ENCODE peak calls at places on chromosomes 1 and 21, in four cellular contexts. H, F, R and D are unnamed samples.

GRCh38 chr1:176789571-176790090 is 326.7 kb downstream of the PAPPA2 start:
- DNase-seq in F (no peak), H (no peak), R (no peak), D (no peak)

GRCh38 chr21:42703936-42704335 is 50.5 kb downstream of the PDE9A start:
- DNase-seq in R (no peak), F (no peak), H (peak), D (no peak)

GRCh38 chr1:56799605-56800398 is 19.4 kb downstream of the FYB2 start:
- DNase-seq in R (no peak), H (no peak), F (no peak), D (no peak)

GRCh38 chr1:23237516-23237915 is 20.2 kb upstream of the HTR1D start:
- DNase-seq in F (no peak), H (no peak), R (no peak), D (no peak)

GRCh38 chr1:167905182-167905581 is 8.8 kb downstream of the ADCY10 start:
- DNase-seq in H (peak), F (no peak), R (no peak), D (peak)

GRCh38 chr21:16492356-16492755 is 762.6 kb downstream of the USP25 start:
- DNase-seq in R (no peak), H (no peak), F (no peak), D (no peak)

GRCh38 chr1:116375165-116375883 is 2.3 kb downstream of the ATP1A1 start:
- DNase-seq in F (no peak), R (no peak), H (no peak), D (no peak)

GRCh38 chr1:199124351-199124750 is 485.5 kb downstream of the PTPRC start:
- DNase-seq in F (no peak), R (no peak), H (no peak), D (no peak)

GRCh38 chr1:66546045-66546810 is 12.3 kb downstream of the SGIP1 start:
- DNase-seq in R (no peak), F (no peak), H (no peak), D (no peak)

GRCh38 chr21:43754948-43755781 is 20.9 kb downstream of the CSTB start:
- DNase-seq in R (no peak), F (no peak), H (no peak), D (no peak)

GRCh38 chr1:184185346-184185745 is 133.8 kb downstream of the TSEN15 start:
- DNase-seq in R (no peak), F (no peak), H (no peak), D (no peak)

GRCh38 chr21:41899431-41900202 is 20.5 kb upstream of the PRDM15 start:
- DNase-seq in F (peak), H (no peak), R (no peak), D (no peak)

GRCh38 chr21:42837421-42838211 is 41.7 kb downstream of the WDR4 start:
- DNase-seq in H (peak), F (no peak), R (no peak), D (peak)

GRCh38 chr1:41762251-41762650 is 156.5 kb downstream of the HIVEP3 start:
- DNase-seq in H (no peak), F (no peak), R (no peak), D (peak)

GRCh38 chr1:121516279-121516967 is 331.6 kb downstream of the SRGAP2C start:
- DNase-seq in R (no peak), F (peak), H (no peak), D (no peak)

GRCh38 chr21:32335601-32336575 is 37.2 kb downstream of the MRAP start:
- DNase-seq in F (no peak), H (no peak), R (no peak), D (no peak)

GRCh38 chr1:109235137-109235536 is 14.2 kb upstream of the CELSR2 start:
- DNase-seq in H (no peak), R (no peak), F (no peak), D (no peak)

GRCh38 chr1:172141351-172142000 is 279.0 kb upstream of the C1orf105 start:
- DNase-seq in F (no peak), H (no peak), R (no peak), D (no peak)

GRCh38 chr1:165699577-165699976 is 1.2 kb upstream of the ALDH9A1 start:
- DNase-seq in R (no peak), H (no peak), F (no peak), D (no peak)

GRCh38 chr21:33300701-33301631 is 23.8 kb upstream of the IFNAR1 start:
- DNase-seq in R (no peak), H (no peak), F (no peak), D (no peak)

GRCh38 chr1:9561429-9561828 is 22.2 kb downstream of the SLC25A33 start:
- DNase-seq in F (no peak), H (peak), R (no peak), D (no peak)

GRCh38 chr1:8004803-8005573 is 21.1 kb downstream of the ERRFI1 start:
- DNase-seq in F (no peak), H (no peak), R (no peak), D (no peak)

GRCh38 chr1:38132681-38133080 is 86.1 kb upstream of the POU3F1 start:
- DNase-seq in F (no peak), R (no peak), H (no peak), D (no peak)

GRCh38 chr1:110774398-110774797 is 98.5 kb upstream of the CD53 start:
- DNase-seq in H (no peak), R (no peak), F (no peak), D (no peak)

GRCh38 chr1:11701551-11701961 is 10.0 kb downstream of the DRAXIN start:
- DNase-seq in F (no peak), H (no peak), R (no peak), D (no peak)

GRCh38 chr1:99942723-99943122 is 27.1 kb upstream of the SLC35A3 start:
- DNase-seq in R (no peak), F (no peak), H (no peak), D (no peak)

GRCh38 chr1:227901239-227901905 is 46.4 kb downstream of the WNT9A start:
- DNase-seq in H (no peak), F (no peak), R (peak), D (peak)

GRCh38 chr1:235275223-235275622 is 52.8 kb downstream of the ARID4B start:
- DNase-seq in R (no peak), H (no peak), F (no peak), D (no peak)

GRCh38 chr1:157132111-157132510 is 6.1 kb downstream of the ETV3 start:
- DNase-seq in H (no peak), R (no peak), F (no peak), D (no peak)